ENCODE peak calls at places on chromosome 12, in eight cellular contexts. X, N, C, P, M, Y, F and T are unnamed samples.

GRCh38 chr12:113980537-113981337 is 14.6 kb upstream of the RBM19 start:
- DNase-seq in X (peak; percentile 61), N (peak; percentile 28), C (peak; percentile 63), P (no peak), M (no peak), Y (peak; percentile 18), F (peak; percentile 0), T (peak; percentile 30)

GRCh38 chr12:93705237-93705636 is 28.1 kb downstream of the CRADD start:
- DNase-seq in X (no peak), N (no peak), C (no peak), P (no peak), M (no peak), Y (no peak), F (no peak), T (no peak)

GRCh38 chr12:9649532-9649940 is 20.0 kb upstream of the CLEC2D start:
- DNase-seq in X (no peak), N (no peak), C (no peak), P (no peak), M (no peak), Y (peak; percentile 58), F (no peak), T (no peak)

GRCh38 chr12:98653866-98654493 is 8.9 kb downstream of the APAF1 start:
- DNase-seq in X (peak; percentile 34), N (no peak), C (peak; percentile 90), P (no peak), M (no peak), Y (no peak), F (no peak), T (no peak)

GRCh38 chr12:125518074-125518473 is 452.8 kb downstream of the AACS start:
- DNase-seq in X (no peak), N (no peak), C (no peak), P (no peak), M (no peak), Y (no peak), F (no peak), T (no peak)

GRCh38 chr12:5072326-5072725 is 28.6 kb downstream of the KCNA5 start:
- DNase-seq in X (no peak), N (no peak), C (no peak), P (no peak), M (no peak), Y (no peak), F (no peak), T (peak; percentile 93)

GRCh38 chr12:114476159-114476558 is 70.2 kb upstream of the TBX5 start:
- DNase-seq in X (peak; percentile 22), N (no peak), C (no peak), P (no peak), M (no peak), Y (no peak), F (no peak), T (no peak)

GRCh38 chr12:9731393-9731792 is 1.5 kb downstream of the CLECL1 start:
- DNase-seq in X (no peak), N (no peak), C (no peak), P (no peak), M (no peak), Y (no peak), F (no peak), T (no peak)

GRCh38 chr12:51923506-51924365 is 16.4 kb downstream of the ACVRL1 start:
- DNase-seq in X (peak; percentile 80), N (no peak), C (peak; percentile 94), P (peak; percentile 61), M (peak; percentile 29), Y (no peak), F (no peak), T (peak; percentile 42)

GRCh38 chr12:116504438-116504837 is 54.7 kb upstream of the MAP1LC3B2 start:
- DNase-seq in X (no peak), N (no peak), C (no peak), P (no peak), M (no peak), Y (no peak), F (no peak), T (peak; percentile 22)

GRCh38 chr12:20105938-20106337 is 262.4 kb upstream of the PDE3A start:
- DNase-seq in X (no peak), N (no peak), C (no peak), P (no peak), M (no peak), Y (no peak), F (no peak), T (no peak)

GRCh38 chr12:116066381-116067230 is 210.9 kb downstream of the MED13L start:
- DNase-seq in X (peak; percentile 56), N (no peak), C (no peak), P (peak; percentile 57), M (peak; percentile 28), Y (peak; percentile 37), F (no peak), T (peak; percentile 65)

GRCh38 chr12:103647267-103647666 is 60.2 kb downstream of the STAB2 start:
- DNase-seq in X (no peak), N (no peak), C (no peak), P (no peak), M (no peak), Y (peak; percentile 3), F (no peak), T (no peak)

GRCh38 chr12:3038931-3039510 is 38.2 kb upstream of the TSPAN9 start:
- DNase-seq in X (no peak), N (no peak), C (peak; percentile 15), P (no peak), M (no peak), Y (no peak), F (no peak), T (peak; percentile 25)

GRCh38 chr12:26056335-26056734 is 68.5 kb downstream of the BHLHE41 start:
- DNase-seq in X (no peak), N (no peak), C (peak; percentile 64), P (peak; percentile 61), M (no peak), Y (peak; percentile 13), F (no peak), T (peak; percentile 42)

GRCh38 chr12:1443421-1444141 is 150.8 kb downstream of the FBXL14 start:
- DNase-seq in X (no peak), N (no peak), C (peak; percentile 84), P (no peak), M (no peak), Y (no peak), F (no peak), T (no peak)

GRCh38 chr12:12836571-12836970 is 23.4 kb downstream of the DDX47 start:
- DNase-seq in X (no peak), N (no peak), C (no peak), P (no peak), M (no peak), Y (no peak), F (no peak), T (no peak)

GRCh38 chr12:42638011-42638410 is 48.5 kb upstream of the PRICKLE1 start:
- DNase-seq in X (no peak), N (no peak), C (no peak), P (no peak), M (no peak), Y (no peak), F (no peak), T (no peak)

GRCh38 chr12:53820503-53820902 is 68.7 kb upstream of the CISTR start:
- DNase-seq in X (peak; percentile 28), N (no peak), C (no peak), P (no peak), M (no peak), Y (no peak), F (no peak), T (no peak)

GRCh38 chr12:52201520-52201839 is 9.7 kb upstream of the KRT80 start:
- DNase-seq in X (no peak), N (no peak), C (peak; percentile 58), P (no peak), M (no peak), Y (no peak), F (no peak), T (no peak)

GRCh38 chr12:47725893-47726292 is 603 bp upstream of the ENDOU start:
- DNase-seq in X (no peak), N (no peak), C (peak; percentile 95), P (no peak), M (no peak), Y (no peak), F (no peak), T (no peak)

GRCh38 chr12:84638811-84639368 is 273.7 kb downstream of the SLC6A15 start:
- DNase-seq in X (no peak), N (no peak), C (no peak), P (no peak), M (no peak), Y (no peak), F (no peak), T (no peak)

GRCh38 chr12:110816761-110817160 is 30.0 kb upstream of the CCDC63 start:
- DNase-seq in X (no peak), N (no peak), C (no peak), P (no peak), M (no peak), Y (no peak), F (no peak), T (no peak)

GRCh38 chr12:90281156-90281868 is 572.7 kb upstream of the ATP2B1 start:
- DNase-seq in X (no peak), N (no peak), C (no peak), P (no peak), M (no peak), Y (no peak), F (no peak), T (no peak)

GRCh38 chr12:1777798-1778197 is 42.6 kb upstream of the LRTM2 start:
- DNase-seq in X (no peak), N (no peak), C (no peak), P (no peak), M (no peak), Y (no peak), F (no peak), T (no peak)

GRCh38 chr12:64431791-64432190 is 20.1 kb upstream of the TBK1 start:
- DNase-seq in X (no peak), N (no peak), C (no peak), P (no peak), M (no peak), Y (no peak), F (no peak), T (no peak)